ENCODE peak calls at places on chromosomes 4 and X, in four cellular contexts. One of them, this sample, is unnamed.

GRCh38 chrX:30513284-30513683 is 64.3 kb downstream of the TASL start:
- DNase-seq in activated CD4-positive, alpha-beta T cell treated with anti-CD3 and anti-CD28 coated beads for 48 hours: no peak
- DNase-seq in heart right ventricle: no peak
- DNase-seq in activated T-cell treated with anti-CD3 and anti-CD28 coated beads for 48 hours: no peak
- DNase-seq in this sample: no peak

GRCh38 chr4:140260227-140260626 is 106.2 kb upstream of the MAML3 start:
- DNase-seq in activated CD4-positive, alpha-beta T cell treated with anti-CD3 and anti-CD28 coated beads for 48 hours: no peak
- DNase-seq in heart right ventricle: no peak
- DNase-seq in activated T-cell treated with anti-CD3 and anti-CD28 coated beads for 48 hours: no peak
- DNase-seq in this sample: no peak

GRCh38 chr4:25810016-25810415 is 52.8 kb downstream of the SEL1L3 start:
- DNase-seq in activated CD4-positive, alpha-beta T cell treated with anti-CD3 and anti-CD28 coated beads for 48 hours: no peak
- DNase-seq in heart right ventricle: no peak
- DNase-seq in activated T-cell treated with anti-CD3 and anti-CD28 coated beads for 48 hours: no peak
- DNase-seq in this sample: no peak

GRCh38 chr4:158042591-158043030 is 130.2 kb downstream of the GASK1B start:
- DNase-seq in activated CD4-positive, alpha-beta T cell treated with anti-CD3 and anti-CD28 coated beads for 48 hours: no peak
- DNase-seq in heart right ventricle: no peak
- DNase-seq in activated T-cell treated with anti-CD3 and anti-CD28 coated beads for 48 hours: no peak
- DNase-seq in this sample: no peak

GRCh38 chr4:122830392-122831095 is 3.9 kb downstream of the FGF2 start:
- DNase-seq in activated CD4-positive, alpha-beta T cell treated with anti-CD3 and anti-CD28 coated beads for 48 hours: no peak
- DNase-seq in heart right ventricle: no peak
- DNase-seq in activated T-cell treated with anti-CD3 and anti-CD28 coated beads for 48 hours: no peak
- DNase-seq in this sample: no peak

GRCh38 chrX:87710580-87710979 is 193.0 kb downstream of the KLHL4 start:
- DNase-seq in activated CD4-positive, alpha-beta T cell treated with anti-CD3 and anti-CD28 coated beads for 48 hours: no peak
- DNase-seq in heart right ventricle: no peak
- DNase-seq in activated T-cell treated with anti-CD3 and anti-CD28 coated beads for 48 hours: no peak
- DNase-seq in this sample: no peak

GRCh38 chr4:116223059-116223732 is 862.2 kb downstream of the TRAM1L1 start:
- DNase-seq in activated CD4-positive, alpha-beta T cell treated with anti-CD3 and anti-CD28 coated beads for 48 hours: no peak
- DNase-seq in heart right ventricle: no peak
- DNase-seq in activated T-cell treated with anti-CD3 and anti-CD28 coated beads for 48 hours: no peak
- DNase-seq in this sample: no peak

GRCh38 chr4:37970702-37971101 is 10.5 kb downstream of the PTTG2 start:
- DNase-seq in activated CD4-positive, alpha-beta T cell treated with anti-CD3 and anti-CD28 coated beads for 48 hours: peak; percentile 82
- DNase-seq in heart right ventricle: peak; percentile 80
- DNase-seq in activated T-cell treated with anti-CD3 and anti-CD28 coated beads for 48 hours: peak; percentile 56
- DNase-seq in this sample: no peak

GRCh38 chr4:25914670-25915358 is 794 bp downstream of the SMIM20 start:
- DNase-seq in activated CD4-positive, alpha-beta T cell treated with anti-CD3 and anti-CD28 coated beads for 48 hours: peak; percentile 7
- DNase-seq in heart right ventricle: no peak
- DNase-seq in activated T-cell treated with anti-CD3 and anti-CD28 coated beads for 48 hours: no peak
- DNase-seq in this sample: no peak

GRCh38 chr4:44448548-44449443 is at the start of gene KCTD8:
- DNase-seq in activated CD4-positive, alpha-beta T cell treated with anti-CD3 and anti-CD28 coated beads for 48 hours: peak; percentile 82
- DNase-seq in heart right ventricle: peak; percentile 73
- DNase-seq in activated T-cell treated with anti-CD3 and anti-CD28 coated beads for 48 hours: peak; percentile 73
- DNase-seq in this sample: peak; percentile 88

GRCh38 chr4:168645933-168646768 is 149.3 kb downstream of the PALLD start:
- DNase-seq in activated CD4-positive, alpha-beta T cell treated with anti-CD3 and anti-CD28 coated beads for 48 hours: no peak
- DNase-seq in heart right ventricle: peak; percentile 40
- DNase-seq in activated T-cell treated with anti-CD3 and anti-CD28 coated beads for 48 hours: no peak
- DNase-seq in this sample: no peak

GRCh38 chrX:150324035-150324728 is 38.9 kb upstream of the MAMLD1 start:
- DNase-seq in activated CD4-positive, alpha-beta T cell treated with anti-CD3 and anti-CD28 coated beads for 48 hours: no peak
- DNase-seq in heart right ventricle: no peak
- DNase-seq in activated T-cell treated with anti-CD3 and anti-CD28 coated beads for 48 hours: no peak
- DNase-seq in this sample: no peak

GRCh38 chrX:10042055-10042454 is 74.9 kb downstream of the CLDN34 start:
- DNase-seq in activated CD4-positive, alpha-beta T cell treated with anti-CD3 and anti-CD28 coated beads for 48 hours: no peak
- DNase-seq in heart right ventricle: no peak
- DNase-seq in activated T-cell treated with anti-CD3 and anti-CD28 coated beads for 48 hours: no peak
- DNase-seq in this sample: no peak

GRCh38 chrX:41616935-41617334 is 71.8 kb upstream of the GPR34 start:
- DNase-seq in activated CD4-positive, alpha-beta T cell treated with anti-CD3 and anti-CD28 coated beads for 48 hours: no peak
- DNase-seq in heart right ventricle: no peak
- DNase-seq in activated T-cell treated with anti-CD3 and anti-CD28 coated beads for 48 hours: no peak
- DNase-seq in this sample: no peak

GRCh38 chrX:74537011-74537390 is 77.4 kb downstream of the RLIM start:
- DNase-seq in activated CD4-positive, alpha-beta T cell treated with anti-CD3 and anti-CD28 coated beads for 48 hours: no peak
- DNase-seq in heart right ventricle: peak; percentile 34
- DNase-seq in activated T-cell treated with anti-CD3 and anti-CD28 coated beads for 48 hours: no peak
- DNase-seq in this sample: peak; percentile 15

GRCh38 chr4:178633263-178633662 is 1191.0 kb upstream of the AGA start:
- DNase-seq in activated CD4-positive, alpha-beta T cell treated with anti-CD3 and anti-CD28 coated beads for 48 hours: no peak
- DNase-seq in heart right ventricle: no peak
- DNase-seq in activated T-cell treated with anti-CD3 and anti-CD28 coated beads for 48 hours: no peak
- DNase-seq in this sample: no peak

GRCh38 chr4:88672987-88673386 is 24.6 kb downstream of the NAP1L5 start:
- DNase-seq in activated CD4-positive, alpha-beta T cell treated with anti-CD3 and anti-CD28 coated beads for 48 hours: peak; percentile 44
- DNase-seq in heart right ventricle: no peak
- DNase-seq in activated T-cell treated with anti-CD3 and anti-CD28 coated beads for 48 hours: no peak
- DNase-seq in this sample: peak; percentile 15

GRCh38 chr4:174604198-174604597 is 81.9 kb upstream of the HPGD start:
- DNase-seq in activated CD4-positive, alpha-beta T cell treated with anti-CD3 and anti-CD28 coated beads for 48 hours: no peak
- DNase-seq in heart right ventricle: no peak
- DNase-seq in activated T-cell treated with anti-CD3 and anti-CD28 coated beads for 48 hours: no peak
- DNase-seq in this sample: no peak

GRCh38 chr4:118740869-118741268 is 55.7 kb downstream of the METTL14 start:
- DNase-seq in activated CD4-positive, alpha-beta T cell treated with anti-CD3 and anti-CD28 coated beads for 48 hours: no peak
- DNase-seq in heart right ventricle: no peak
- DNase-seq in activated T-cell treated with anti-CD3 and anti-CD28 coated beads for 48 hours: no peak
- DNase-seq in this sample: no peak

GRCh38 chr4:91630764-91631163 is 673.0 kb upstream of the GRID2 start:
- DNase-seq in activated CD4-positive, alpha-beta T cell treated with anti-CD3 and anti-CD28 coated beads for 48 hours: no peak
- DNase-seq in heart right ventricle: no peak
- DNase-seq in activated T-cell treated with anti-CD3 and anti-CD28 coated beads for 48 hours: no peak
- DNase-seq in this sample: no peak

GRCh38 chr4:1907848-1908525 is 36.8 kb downstream of the NSD2 start:
- DNase-seq in activated CD4-positive, alpha-beta T cell treated with anti-CD3 and anti-CD28 coated beads for 48 hours: no peak
- DNase-seq in heart right ventricle: no peak
- DNase-seq in activated T-cell treated with anti-CD3 and anti-CD28 coated beads for 48 hours: no peak
- DNase-seq in this sample: no peak

GRCh38 chrX:124346064-124346876 is at the start of gene SH2D1A:
- DNase-seq in activated CD4-positive, alpha-beta T cell treated with anti-CD3 and anti-CD28 coated beads for 48 hours: peak; percentile 15
- DNase-seq in heart right ventricle: no peak
- DNase-seq in activated T-cell treated with anti-CD3 and anti-CD28 coated beads for 48 hours: no peak
- DNase-seq in this sample: no peak

GRCh38 chrX:119758682-119759332 is 419 bp downstream of the SOWAHD start:
- DNase-seq in activated CD4-positive, alpha-beta T cell treated with anti-CD3 and anti-CD28 coated beads for 48 hours: peak; percentile 46
- DNase-seq in heart right ventricle: no peak
- DNase-seq in activated T-cell treated with anti-CD3 and anti-CD28 coated beads for 48 hours: peak; percentile 25
- DNase-seq in this sample: no peak

GRCh38 chr4:124708517-124709300 is 3.8 kb downstream of the ANKRD50 start:
- DNase-seq in activated CD4-positive, alpha-beta T cell treated with anti-CD3 and anti-CD28 coated beads for 48 hours: no peak
- DNase-seq in heart right ventricle: no peak
- DNase-seq in activated T-cell treated with anti-CD3 and anti-CD28 coated beads for 48 hours: no peak
- DNase-seq in this sample: no peak

GRCh38 chrX:1451251-1451675 is 1.4 kb downstream of the ASMTL start:
- DNase-seq in activated CD4-positive, alpha-beta T cell treated with anti-CD3 and anti-CD28 coated beads for 48 hours: peak; percentile 6
- DNase-seq in heart right ventricle: no peak
- DNase-seq in activated T-cell treated with anti-CD3 and anti-CD28 coated beads for 48 hours: no peak
- DNase-seq in this sample: no peak

GRCh38 chr4:167890226-167890625 is 202.1 kb upstream of the ANXA10 start:
- DNase-seq in activated CD4-positive, alpha-beta T cell treated with anti-CD3 and anti-CD28 coated beads for 48 hours: no peak
- DNase-seq in heart right ventricle: no peak
- DNase-seq in activated T-cell treated with anti-CD3 and anti-CD28 coated beads for 48 hours: no peak
- DNase-seq in this sample: no peak

GRCh38 chr4:152265149-152265621 is 270.7 kb downstream of the FBXW7 start:
- DNase-seq in activated CD4-positive, alpha-beta T cell treated with anti-CD3 and anti-CD28 coated beads for 48 hours: no peak
- DNase-seq in heart right ventricle: no peak
- DNase-seq in activated T-cell treated with anti-CD3 and anti-CD28 coated beads for 48 hours: no peak
- DNase-seq in this sample: no peak

GRCh38 chrX:63959975-63960374 is 175.0 kb upstream of the ARHGEF9 start:
- DNase-seq in activated CD4-positive, alpha-beta T cell treated with anti-CD3 and anti-CD28 coated beads for 48 hours: no peak
- DNase-seq in heart right ventricle: no peak
- DNase-seq in activated T-cell treated with anti-CD3 and anti-CD28 coated beads for 48 hours: no peak
- DNase-seq in this sample: peak; percentile 46

GRCh38 chr4:87044511-87045369 is 109.9 kb downstream of the AFF1 start:
- DNase-seq in activated CD4-positive, alpha-beta T cell treated with anti-CD3 and anti-CD28 coated beads for 48 hours: no peak
- DNase-seq in heart right ventricle: peak; percentile 61
- DNase-seq in activated T-cell treated with anti-CD3 and anti-CD28 coated beads for 48 hours: no peak
- DNase-seq in this sample: no peak

GRCh38 chr4:25938251-25939186 is 24.5 kb downstream of the SMIM20 start:
- DNase-seq in activated CD4-positive, alpha-beta T cell treated with anti-CD3 and anti-CD28 coated beads for 48 hours: peak; percentile 72
- DNase-seq in heart right ventricle: peak; percentile 48
- DNase-seq in activated T-cell treated with anti-CD3 and anti-CD28 coated beads for 48 hours: peak; percentile 43
- DNase-seq in this sample: no peak

GRCh38 chr4:78323439-78323838 is 228.1 kb upstream of the ANXA3 start:
- DNase-seq in activated CD4-positive, alpha-beta T cell treated with anti-CD3 and anti-CD28 coated beads for 48 hours: no peak
- DNase-seq in heart right ventricle: no peak
- DNase-seq in activated T-cell treated with anti-CD3 and anti-CD28 coated beads for 48 hours: no peak
- DNase-seq in this sample: no peak

GRCh38 chrX:110284159-110284558 is 33.7 kb downstream of the AMMECR1 start:
- DNase-seq in activated CD4-positive, alpha-beta T cell treated with anti-CD3 and anti-CD28 coated beads for 48 hours: no peak
- DNase-seq in heart right ventricle: no peak
- DNase-seq in activated T-cell treated with anti-CD3 and anti-CD28 coated beads for 48 hours: no peak
- DNase-seq in this sample: peak; percentile 1

GRCh38 chr4:27692868-27693634 is 832.4 kb downstream of the STIM2 start:
- DNase-seq in activated CD4-positive, alpha-beta T cell treated with anti-CD3 and anti-CD28 coated beads for 48 hours: no peak
- DNase-seq in heart right ventricle: no peak
- DNase-seq in activated T-cell treated with anti-CD3 and anti-CD28 coated beads for 48 hours: no peak
- DNase-seq in this sample: no peak

GRCh38 chr4:154911097-154911496 is 130.0 kb downstream of the RBM46 start:
- DNase-seq in activated CD4-positive, alpha-beta T cell treated with anti-CD3 and anti-CD28 coated beads for 48 hours: no peak
- DNase-seq in heart right ventricle: no peak
- DNase-seq in activated T-cell treated with anti-CD3 and anti-CD28 coated beads for 48 hours: no peak
- DNase-seq in this sample: peak; percentile 3

This sample was measured in NT2/D1.